ENCODE peak calls at places on chromosomes 7 and 10, in six cellular contexts. E is activated T-helper 1 cell treated with anti-CD3 and anti-CD28 coated beads, Interleukin-2, amount 50 U/mL, for 16 hours; V is stimulated activated CD4-positive, alpha-beta T cell treated with anti-CD3 and anti-CD28 coated beads, Interleukin-4, amount 100 ng/mL, for 48 hours; F is skeletal muscle cell; Z is HTR-8/SVneo; U is mucosa of descending colon. H is an unnamed sample.

GRCh38 chr7:2517004-2517403 is 2.6 kb upstream of the LFNG start:
- DNase-seq in E (no peak), V (no peak), F (peak; percentile 83), Z (peak; percentile 95), U (no peak), H (peak; percentile 79)

GRCh38 chr7:82481499-82482097 is 38.0 kb upstream of the CACNA2D1 start:
- DNase-seq in E (no peak), V (no peak), F (no peak), Z (peak; percentile 1), U (no peak), H (no peak)

GRCh38 chr7:141992688-141993087 is 3.0 kb upstream of the MGAM start:
- DNase-seq in E (no peak), V (no peak), F (no peak), Z (no peak), U (no peak), H (no peak)

GRCh38 chr7:20532841-20533240 is 82.6 kb upstream of the ABCB5 start:
- DNase-seq in E (no peak), V (no peak), F (no peak), Z (no peak), U (no peak), H (no peak)

GRCh38 chr7:44279286-44279685 is 46.1 kb downstream of the CAMK2B start:
- DNase-seq in E (no peak), V (no peak), F (no peak), Z (no peak), U (no peak), H (no peak)

GRCh38 chr7:3301831-3302618 is 973 bp downstream of the SDK1 start:
- DNase-seq in E (no peak), V (no peak), F (no peak), Z (peak; percentile 65), U (peak; percentile 14), H (no peak)

GRCh38 chr10:86355571-86356038 is 11.0 kb downstream of the GRID1 start:
- DNase-seq in E (no peak), V (no peak), F (no peak), Z (no peak), U (peak; percentile 52), H (no peak)

GRCh38 chr10:83273035-83273434 is 866.3 kb upstream of the GHITM start:
- DNase-seq in E (no peak), V (no peak), F (no peak), Z (no peak), U (no peak), H (no peak)

GRCh38 chr7:122311719-122312118 is 7.2 kb upstream of the FEZF1 start:
- DNase-seq in E (no peak), V (no peak), F (no peak), Z (no peak), U (no peak), H (no peak)

GRCh38 chr7:55265836-55266235 is 99.3 kb upstream of the LANCL2 start:
- DNase-seq in E (no peak), V (no peak), F (no peak), Z (no peak), U (no peak), H (no peak)